ENCODE peak calls at places on chromosome 5, in four cellular contexts. U is HepG2, S is SK-N-SH, H is endothelial cell of umbilical vein. R is an unnamed sample.

GRCh38 chr5:174724484-174725260 is at the start of gene MSX2:
- DNase-seq in S (peak), H (peak), U (no peak), R (no peak)

GRCh38 chr5:134435525-134435924 is 23.8 kb upstream of the CDKN2AIPNL start:
- DNase-seq in U (no peak), S (no peak), H (no peak), R (no peak)

GRCh38 chr5:133381571-133382365 is 230.6 kb downstream of the FSTL4 start:
- DNase-seq in U (no peak), H (no peak), S (no peak), R (no peak)

GRCh38 chr5:123094227-123094918 is 5.3 kb downstream of the PRDM6 start:
- DNase-seq in S (peak), H (no peak), U (no peak), R (no peak)

GRCh38 chr5:134451618-134452505 is 40.2 kb upstream of the CDKN2AIPNL start:
- DNase-seq in U (no peak), H (peak), S (no peak), R (peak)

GRCh38 chr5:65624570-65625555 is at the start of the genes SHLD3 and TRAPPC13:
- DNase-seq in U (peak), H (peak), S (peak), R (peak)

GRCh38 chr5:5979362-5979760 is 399.0 kb downstream of the MED10 start:
- DNase-seq in U (no peak), S (no peak), H (no peak), R (no peak)

GRCh38 chr5:76403713-76403962 is 553 bp downstream of the IQGAP2 start:
- DNase-seq in S (peak), H (no peak), U (no peak), R (no peak)

GRCh38 chr5:10046681-10047080 is 203.0 kb downstream of the ATPSCKMT start:
- DNase-seq in S (no peak), H (no peak), U (no peak), R (peak)

GRCh38 chr5:139642891-139643871 is 5.0 kb upstream of the CXXC5 start:
- DNase-seq in U (peak), S (peak), H (no peak), R (peak)

GRCh38 chr5:73188764-73189521 is 15.9 kb downstream of the TMEM174 start:
- DNase-seq in U (no peak), S (no peak), H (no peak), R (no peak)
- TF ChIP-seq MAX in U (no peak), S (no peak), H (no peak), R (no peak)

DNA sequence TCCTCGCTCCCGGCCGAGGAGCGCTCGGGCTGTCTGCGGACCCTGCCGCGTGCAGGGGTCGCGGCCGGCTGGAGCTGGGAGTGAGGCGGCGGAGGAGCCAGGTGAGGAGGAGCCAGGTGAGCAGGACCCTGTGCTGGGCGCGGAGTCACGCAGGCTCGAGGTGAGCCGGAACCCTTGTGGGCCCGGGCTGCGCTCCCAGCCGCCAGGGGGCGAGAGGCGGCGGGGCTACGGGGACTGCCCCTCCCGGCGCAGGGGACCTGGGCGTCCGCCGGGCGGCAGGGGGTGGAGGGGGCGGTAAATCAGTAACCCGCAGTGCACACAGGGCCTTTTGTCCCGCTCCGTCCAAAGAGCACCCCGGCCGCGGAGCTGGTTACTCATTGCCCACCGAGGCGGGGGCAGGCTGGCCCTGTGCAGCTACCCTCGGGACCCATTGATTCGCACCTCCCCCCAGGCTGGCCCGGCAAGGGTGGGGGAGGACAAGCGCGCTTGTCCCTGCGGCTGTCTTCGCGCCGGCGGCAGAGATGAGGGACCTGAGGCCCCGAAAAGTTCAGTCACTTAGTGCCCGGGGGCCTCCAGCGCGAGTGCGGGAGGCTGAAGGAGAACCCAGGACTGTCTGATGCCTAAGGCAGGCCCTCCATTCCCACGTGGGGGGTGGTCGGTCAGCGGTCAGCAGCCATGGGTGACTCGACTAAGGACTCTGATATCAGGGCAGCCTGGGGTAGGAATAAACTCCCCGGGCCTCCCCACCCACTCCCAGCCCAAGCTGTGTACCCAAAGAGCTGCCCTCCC is 397 bp downstream of the FGFR4 start:
- DNase-seq in U (peak), S (peak), H (peak), R (peak)
- TF ChIP-seq MAX in U (peak), S (no peak), H (no peak), R (no peak)

DNA sequence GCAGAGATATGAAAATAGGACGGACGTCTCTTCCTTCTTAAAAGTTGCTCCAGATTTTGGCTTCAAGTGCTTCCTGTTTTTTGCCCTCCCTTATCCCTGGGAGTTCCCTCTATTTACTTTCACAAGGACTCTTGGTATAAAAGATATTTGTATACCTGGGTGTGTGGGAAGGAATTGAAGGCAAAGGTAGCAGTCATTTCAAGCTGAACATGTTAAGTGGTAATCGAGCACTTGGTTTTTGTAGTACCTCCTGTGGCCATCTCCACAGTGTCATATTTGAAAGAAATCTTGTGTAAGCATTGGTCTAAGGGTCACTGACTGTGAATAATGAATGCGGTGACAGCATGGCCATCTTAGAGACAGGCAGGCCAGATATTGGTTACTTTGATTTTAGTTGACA is 593.6 kb downstream of the MTRR start:
- DNase-seq in H (no peak), U (no peak), S (no peak), R (no peak)
- TF ChIP-seq MAX in H (no peak), U (no peak), S (no peak), R (no peak)

DNA sequence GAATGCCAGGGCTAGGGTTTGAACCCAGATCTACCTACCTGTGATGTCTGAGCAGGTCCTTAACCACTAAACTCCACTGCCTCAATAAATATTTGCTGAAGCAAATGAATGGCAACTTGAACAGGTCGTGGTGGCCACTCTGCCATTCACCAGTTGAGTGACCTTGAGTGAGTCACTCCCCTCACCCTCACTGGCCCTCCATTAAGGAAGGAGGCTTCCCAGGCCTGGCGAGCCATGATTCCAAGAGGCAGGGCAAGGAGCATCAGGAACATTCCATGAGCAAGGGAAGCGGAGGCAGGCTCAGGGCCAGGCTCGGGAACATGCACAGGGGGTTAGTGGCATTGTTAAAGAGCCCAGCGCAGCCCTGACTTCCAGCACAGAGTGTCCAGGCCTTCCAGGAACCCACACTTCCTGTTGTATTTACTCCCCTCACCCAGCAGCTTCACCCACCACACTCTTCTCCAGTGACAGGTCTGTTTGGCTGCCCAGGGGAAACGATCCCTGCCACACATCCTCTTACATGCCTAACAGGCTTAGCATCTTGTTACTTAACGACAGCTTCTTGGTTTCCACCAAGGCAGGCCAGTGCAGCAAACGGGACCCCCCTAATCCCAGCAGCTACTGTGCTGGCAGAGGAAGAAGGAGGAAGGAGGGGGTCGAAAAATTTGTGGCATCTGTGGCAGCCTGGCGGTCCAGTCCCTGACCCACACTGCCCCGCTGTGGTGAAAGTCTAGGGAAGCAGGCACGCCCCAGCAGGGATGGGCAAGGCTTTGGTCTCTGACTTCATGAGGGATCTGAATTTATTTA is 43.7 kb upstream of the TTC1 start:
- DNase-seq in H (peak), U (peak), S (peak), R (peak)
- TF ChIP-seq MAX in H (no peak), U (no peak), S (no peak), R (no peak)

GRCh38 chr5:171242521-171242920 is 66.5 kb upstream of the TLX3 start:
- DNase-seq in H (no peak), U (no peak), S (no peak), R (no peak)
- TF ChIP-seq MAX in H (no peak), U (no peak), S (no peak), R (no peak)

DNA sequence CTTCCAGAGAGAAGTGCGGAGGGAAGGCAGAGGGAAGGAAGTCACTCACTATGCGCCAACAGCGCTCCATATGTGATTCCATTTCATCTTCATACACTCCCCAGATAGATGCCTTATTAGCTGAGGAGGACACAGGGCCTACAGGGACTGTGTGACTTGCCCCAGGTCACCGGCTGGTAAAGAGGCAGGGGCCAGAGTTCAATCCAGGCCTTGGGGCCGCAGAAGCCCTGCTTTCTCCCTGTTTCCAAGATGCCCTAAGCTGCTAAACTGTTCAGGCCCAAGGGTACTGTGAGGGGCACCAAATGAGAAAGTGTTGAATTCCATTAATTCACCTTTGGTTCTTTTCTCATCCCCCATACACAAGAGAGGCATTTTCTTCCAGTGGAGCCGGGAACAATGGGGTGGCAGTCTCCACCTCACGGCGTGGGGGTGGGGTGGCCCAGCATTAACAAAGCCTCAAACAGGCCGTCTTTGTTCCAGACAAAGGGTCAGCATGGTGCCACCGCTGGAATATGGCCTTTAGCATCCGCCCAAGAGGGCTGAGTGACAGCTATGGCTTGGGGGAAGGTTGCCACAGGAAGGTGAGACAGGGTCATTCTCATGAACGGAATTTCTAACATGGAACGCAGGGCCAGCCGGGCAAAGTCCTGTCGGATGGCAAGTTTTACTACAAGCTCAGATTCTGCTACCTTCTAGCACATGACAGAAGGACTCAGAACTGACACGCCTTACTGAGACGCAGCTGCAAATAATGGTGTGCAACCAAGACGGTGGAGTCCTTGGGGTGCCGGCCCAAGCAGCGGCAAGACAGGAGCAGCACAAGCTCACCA is 63.8 kb downstream of the OTULIN start:
- DNase-seq in H (no peak), U (peak), S (no peak), R (no peak)
- TF ChIP-seq MAX in H (no peak), U (peak), S (no peak), R (no peak)